ENCODE peak calls at places on chromosomes 5 and 9, in four cellular contexts. R, S, V and B are unnamed samples.

GRCh38 chr9:126155756-126156664 is 170.6 kb upstream of the MVB12B start:
- DNase-seq in R (no peak), S (no peak), V (no peak), B (no peak)

GRCh38 chr9:136111910-136112309 is 6.8 kb downstream of the TMEM250 start:
- DNase-seq in R (no peak), S (no peak), V (no peak), B (no peak)

GRCh38 chr5:152070591-152070990 is 145.9 kb upstream of the GLRA1 start:
- DNase-seq in R (peak), S (no peak), V (no peak), B (no peak)

GRCh38 chr5:120734033-120734432 is 269.9 kb downstream of the PRR16 start:
- DNase-seq in R (peak), S (no peak), V (no peak), B (no peak)

GRCh38 chr5:159917919-159918487 is 1.7 kb downstream of the ADRA1B start:
- DNase-seq in R (no peak), S (no peak), V (no peak), B (no peak)

GRCh38 chr9:97109194-97109811 is 70.4 kb upstream of the CTSV start:
- DNase-seq in R (peak), S (no peak), V (no peak), B (peak)

GRCh38 chr9:33165263-33166151 is 1.6 kb downstream of the B4GALT1 start:
- DNase-seq in R (peak), S (no peak), V (peak), B (peak)

GRCh38 chr5:118407958-118408357 is 580.4 kb downstream of the DTWD2 start:
- DNase-seq in R (no peak), S (no peak), V (no peak), B (no peak)

GRCh38 chr5:125661584-125661983 is 761.6 kb upstream of the GRAMD2B start:
- DNase-seq in R (no peak), S (no peak), V (no peak), B (no peak)

GRCh38 chr9:13459071-13459470 is 179.6 kb upstream of the MPDZ start:
- DNase-seq in R (no peak), S (no peak), V (no peak), B (no peak)

GRCh38 chr9:88090151-88090581 is 48.1 kb downstream of the SPATA31C2 start:
- DNase-seq in R (peak), S (peak), V (peak), B (no peak)

GRCh38 chr5:173293817-173294672 is 34.2 kb downstream of the STC2 start:
- DNase-seq in R (peak), S (peak), V (peak), B (peak)

GRCh38 chr5:138022912-138023311 is 10.0 kb downstream of the FAM13B start:
- DNase-seq in R (no peak), S (no peak), V (no peak), B (no peak)

GRCh38 chr9:6873862-6874261 is 116.1 kb downstream of the KDM4C start:
- DNase-seq in R (no peak), S (no peak), V (peak), B (no peak)

GRCh38 chr5:62974623-62975022 is 396.0 kb downstream of the LRRC70 start:
- DNase-seq in R (no peak), S (no peak), V (no peak), B (no peak)

GRCh38 chr5:59758566-59758965 is 135.0 kb downstream of the PDE4D start:
- DNase-seq in R (no peak), S (no peak), V (no peak), B (no peak)

GRCh38 chr9:87337335-87338074 is 160.2 kb upstream of the DAPK1 start:
- DNase-seq in R (peak), S (no peak), V (no peak), B (no peak)

GRCh38 chr5:56375011-56375410 is 141.9 kb upstream of the ANKRD55 start:
- DNase-seq in R (no peak), S (peak), V (no peak), B (no peak)

GRCh38 chr5:169707714-169708113 is 70.6 kb downstream of the DOCK2 start:
- DNase-seq in R (no peak), S (no peak), V (no peak), B (no peak)
- TF ChIP-seq CTCF in R (no peak), S (no peak), V (no peak), B (no peak)

GRCh38 chr5:109689740-109690455 is at the start of gene MAN2A1:
- DNase-seq in R (peak), S (peak), V (no peak), B (peak)

GRCh38 chr5:109691248-109691574 is 1.5 kb downstream of the MAN2A1 start:
- DNase-seq in R (no peak), S (no peak), V (no peak), B (no peak)

GRCh38 chr5:109690456-109691247 is 925 bp downstream of the MAN2A1 start:
- DNase-seq in R (peak), S (peak), V (peak), B (peak)

GRCh38 chr5:109688999-109689739 is 558 bp upstream of the MAN2A1 start:
- DNase-seq in R (peak), S (peak), V (no peak), B (peak)

DNA sequence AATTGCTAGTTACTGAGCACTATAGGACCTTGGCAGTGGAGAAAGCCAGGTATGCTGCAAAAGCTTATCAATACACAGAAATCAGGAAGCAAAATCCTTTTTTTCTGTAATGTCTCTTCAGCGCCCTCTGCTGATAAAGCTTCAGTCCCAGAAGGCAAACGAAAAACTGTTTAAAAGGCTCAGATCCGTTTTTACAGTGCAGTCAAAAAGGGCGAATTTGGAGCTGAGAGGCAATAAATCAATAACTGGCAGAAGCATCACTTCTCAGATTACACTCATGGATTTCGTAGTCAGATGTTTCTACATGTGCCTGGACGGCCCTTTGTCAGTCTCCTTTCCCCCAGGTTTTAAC is 1.1 kb upstream of the MAN2A1 start:
- DNase-seq in R (no peak), S (no peak), V (no peak), B (no peak)
- TF ChIP-seq CTCF in R (peak), S (peak), V (peak), B (peak)

GRCh38 chr9:137467896-137468295 is 8.8 kb upstream of the NSMF start:
- DNase-seq in R (no peak), S (no peak), V (no peak), B (no peak)
- TF ChIP-seq CTCF in R (no peak), S (no peak), V (no peak), B (no peak)

GRCh38 chr5:133487093-133487492 is 125.2 kb downstream of the FSTL4 start:
- DNase-seq in R (no peak), S (no peak), V (no peak), B (no peak)

GRCh38 chr5:133485468-133485867 is 126.9 kb downstream of the FSTL4 start:
- DNase-seq in R (peak), S (no peak), V (no peak), B (no peak)

GRCh38 chr5:133489632-133490031 is 122.7 kb downstream of the FSTL4 start:
- DNase-seq in R (peak), S (no peak), V (no peak), B (no peak)
- TF ChIP-seq CTCF in R (peak), S (no peak), V (no peak), B (peak)

DNA sequence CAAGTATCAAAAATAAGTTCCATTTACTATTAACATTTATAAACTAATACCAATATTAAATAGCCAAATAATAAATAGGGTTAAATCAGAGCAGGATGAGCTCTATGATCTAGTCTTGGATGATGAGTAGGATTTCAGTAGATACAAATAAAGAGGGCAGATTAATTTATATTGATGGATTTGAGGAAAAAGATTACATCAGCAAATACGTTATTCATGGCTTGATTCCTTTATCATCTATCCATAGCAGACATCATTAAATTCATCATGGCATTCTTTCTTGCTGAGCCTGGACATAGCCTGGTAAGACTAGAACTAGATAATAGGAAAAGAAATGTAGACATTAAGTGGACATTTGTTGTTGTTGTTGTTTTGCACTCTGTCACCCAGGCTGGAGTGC is 13.4 kb upstream of the MSMP start:
- DNase-seq in R (no peak), S (no peak), V (no peak), B (no peak)
- TF ChIP-seq CTCF in R (no peak), S (no peak), V (no peak), B (no peak)

GRCh38 chr5:149151717-149152116 is 10.4 kb downstream of the ABLIM3 start:
- DNase-seq in R (peak), S (no peak), V (no peak), B (no peak)
- TF ChIP-seq CTCF in R (peak), S (peak), V (peak), B (peak)